ENCODE peak calls at places on chromosomes 13 and 19, in ten cellular contexts. P is WTC11, Z is heart left ventricle, F is GM12865, K is fibroblast of pulmonary artery, D is neural progenitor cell, R is cardiac fibroblast, I is mesothelial cell of epicardium, N is Peyer's patch, L is choroid plexus epithelial cell. Y is an unnamed sample.

GRCh38 chr19:15498910-15499309 is 9.4 kb upstream of the CYP4F22 start:
- DNase-seq in P (peak; percentile 30), I (no peak), N (no peak), Z (no peak), L (no peak), D (no peak), R (no peak), K (no peak), F (no peak), Y (no peak)

GRCh38 chr19:41682437-41682836 is 5.6 kb downstream of the CEACAM7 start:
- DNase-seq in D (no peak), L (no peak), K (no peak), Z (no peak), R (no peak), N (no peak), P (no peak), I (no peak), F (no peak), Y (no peak)

GRCh38 chr13:49246850-49247721 is 639 bp upstream of the CDADC1 start:
- DNase-seq in R (no peak), I (no peak), Z (no peak), N (no peak), P (no peak), K (no peak), D (no peak), L (peak; percentile 3), F (no peak), Y (no peak)

GRCh38 chr13:79432086-79432485 is 26.0 kb upstream of the RBM26 start:
- DNase-seq in N (no peak), L (no peak), I (no peak), K (no peak), F (no peak), D (no peak), R (no peak), P (no peak), Z (no peak), Y (no peak)

GRCh38 chr13:90055760-90056159 is 1291.7 kb upstream of the MIR17HG start:
- DNase-seq in N (no peak), I (no peak), Z (no peak), K (no peak), R (no peak), D (no peak), P (no peak), L (no peak), F (no peak), Y (no peak)

GRCh38 chr13:44974056-44974798 is 15.0 kb downstream of the NUFIP1 start:
- DNase-seq in P (no peak), D (no peak), R (peak; percentile 86), I (no peak), F (peak; percentile 71), N (no peak), Z (no peak), K (peak; percentile 85), L (peak; percentile 84), Y (peak; percentile 11)

GRCh38 chr19:55559684-55560083 is 14.3 kb upstream of the SBK3 start:
- DNase-seq in L (no peak), P (no peak), K (no peak), R (no peak), N (no peak), Z (no peak), I (no peak), F (no peak), D (no peak), Y (no peak)

GRCh38 chr13:94414141-94414540 is 65.3 kb downstream of the DCT start:
- DNase-seq in D (no peak), L (no peak), I (no peak), R (no peak), F (no peak), N (no peak), P (no peak), K (no peak), Z (no peak), Y (no peak)

GRCh38 chr13:34156841-34157365 is 339.0 kb downstream of the RFC3 start:
- DNase-seq in Z (peak; percentile 60), F (peak; percentile 92), N (no peak), P (no peak), I (no peak), D (no peak), K (peak; percentile 95), R (peak; percentile 92), L (peak; percentile 97), Y (peak; percentile 95)

GRCh38 chr13:97262058-97262457 is 39.9 kb downstream of the MBNL2 start:
- DNase-seq in N (no peak), L (no peak), F (no peak), K (no peak), Z (no peak), R (no peak), I (no peak), D (no peak), P (no peak), Y (no peak)

GRCh38 chr19:3985643-3986259 is 488 bp upstream of the EEF2 start:
- DNase-seq in D (no peak), K (no peak), L (no peak), P (no peak), F (no peak), Z (no peak), N (no peak), I (no peak), R (no peak), Y (peak; percentile 13)

GRCh38 chr13:31722684-31723083 is 16.6 kb upstream of the RXFP2 start:
- DNase-seq in I (no peak), P (no peak), K (peak; percentile 18), R (peak; percentile 47), F (no peak), N (no peak), L (peak; percentile 16), Z (no peak), D (no peak), Y (peak; percentile 7)

GRCh38 chr19:46489445-46490272 is 6.0 kb downstream of the PNMA8B start:
- DNase-seq in F (no peak), L (peak; percentile 76), N (no peak), D (peak; percentile 67), Z (peak; percentile 81), R (peak; percentile 71), P (peak; percentile 55), K (peak; percentile 70), I (peak; percentile 25), Y (no peak)

GRCh38 chr13:48078251-48078656 is 16.6 kb downstream of the MED4 start:
- DNase-seq in L (peak; percentile 37), N (peak; percentile 33), F (peak; percentile 81), I (no peak), D (no peak), P (no peak), Z (no peak), K (peak; percentile 19), R (peak; percentile 15), Y (peak; percentile 24)

GRCh38 chr13:76223565-76223964 is 587.4 kb downstream of the LMO7 start:
- DNase-seq in L (no peak), N (no peak), Z (no peak), D (peak; percentile 21), K (no peak), P (peak; percentile 21), I (no peak), F (peak; percentile 3), R (peak; percentile 6), Y (peak; percentile 1)
- TF ChIP-seq CTCF in L (peak; percentile 37), N (no peak), Z (peak; percentile 47), D (peak; percentile 44), K (no peak), P (no peak), I (no peak), F (no peak), R (no peak), Y (no peak)

GRCh38 chr19:28876604-28877123 is 336.3 kb downstream of the UQCRFS1 start:
- DNase-seq in I (no peak), D (no peak), P (no peak), Z (no peak), K (no peak), F (no peak), L (no peak), N (no peak), R (no peak), Y (no peak)

GRCh38 chr19:28881616-28882015 is 331.3 kb downstream of the UQCRFS1 start:
- DNase-seq in Z (no peak), K (no peak), N (no peak), L (no peak), P (no peak), I (no peak), F (peak; percentile 37), R (no peak), D (no peak), Y (no peak)

GRCh38 chr19:28880735-28881401 is 332.1 kb downstream of the UQCRFS1 start:
- DNase-seq in I (no peak), Z (no peak), P (no peak), F (no peak), D (no peak), N (no peak), K (no peak), L (no peak), R (no peak), Y (no peak)

GRCh38 chr19:28882818-28883217 is 330.1 kb downstream of the UQCRFS1 start:
- DNase-seq in P (no peak), N (no peak), Z (no peak), R (peak; percentile 5), D (peak; percentile 9), L (no peak), K (no peak), I (no peak), F (no peak), Y (no peak)

DNA sequence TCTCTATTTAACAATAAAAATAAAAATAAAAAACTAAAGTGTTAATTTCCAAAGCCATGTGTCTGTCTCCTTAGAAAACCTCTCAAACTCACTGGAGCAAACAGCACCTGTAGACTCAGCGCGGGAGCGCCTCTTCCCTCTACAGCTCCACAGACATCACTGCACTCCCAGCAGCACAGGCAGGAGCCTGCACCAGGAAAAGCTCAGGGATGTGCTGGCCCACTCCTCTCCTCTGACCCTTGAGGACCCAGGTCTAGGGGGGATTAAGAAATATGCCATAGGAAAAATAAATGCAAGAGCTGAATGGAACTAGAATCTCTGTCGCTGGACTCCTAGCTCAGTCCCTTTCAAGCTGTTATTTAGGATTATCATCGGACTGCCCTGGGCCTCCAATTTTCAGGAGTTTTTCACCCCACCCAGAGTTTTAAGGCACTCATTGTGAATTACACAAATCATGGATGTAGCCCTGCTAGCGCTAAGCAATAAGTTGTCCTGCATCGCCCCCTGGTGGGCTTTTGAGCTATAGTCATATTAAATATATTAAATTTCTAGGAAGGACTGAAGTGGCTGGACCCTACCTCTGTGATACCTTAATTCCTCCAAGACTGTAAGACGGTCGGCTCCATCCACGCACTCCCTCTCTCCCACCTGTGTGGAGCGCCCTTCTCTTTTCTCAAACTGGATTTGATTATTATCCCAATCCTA is 333.9 kb downstream of the UQCRFS1 start:
- DNase-seq in R (peak; percentile 83), P (peak; percentile 76), K (peak; percentile 84), L (peak; percentile 82), Z (peak; percentile 75), I (peak; percentile 65), F (peak; percentile 80), N (peak; percentile 35), D (peak; percentile 92), Y (peak; percentile 35)
- TF ChIP-seq CTCF in R (peak; percentile 44), P (peak; percentile 82), K (peak; percentile 54), L (peak; percentile 68), Z (peak; percentile 69), I (peak; percentile 91), F (peak; percentile 53), N (peak; percentile 43), D (peak; percentile 93), Y (peak; percentile 37)

GRCh38 chr13:110507678-110508381 is 53.7 kb downstream of the RAB20 start:
- DNase-seq in K (no peak), L (no peak), R (no peak), N (no peak), Z (peak; percentile 72), D (no peak), F (no peak), P (no peak), I (no peak), Y (peak; percentile 14)
- TF ChIP-seq CTCF in K (peak; percentile 7), L (peak; percentile 27), R (peak; percentile 8), N (no peak), Z (no peak), D (no peak), F (no peak), P (no peak), I (no peak), Y (no peak)

GRCh38 chr19:39212377-39212742 is 8.3 kb upstream of the SYCN start:
- DNase-seq in L (peak; percentile 14), I (no peak), F (peak; percentile 48), R (no peak), D (peak; percentile 71), N (peak; percentile 36), P (peak; percentile 81), K (peak; percentile 21), Z (no peak), Y (peak; percentile 34)
- TF ChIP-seq CTCF in L (peak; percentile 59), I (no peak), F (peak; percentile 48), R (peak; percentile 44), D (peak; percentile 63), N (peak; percentile 31), P (peak; percentile 18), K (peak; percentile 29), Z (no peak), Y (no peak)

Y was measured in MCF 10A.